ENCODE peak calls at places on chromosomes 11 and 22, in eight cellular contexts. W is uterus, V is brain microvascular endothelial cell, H is stomach, A is PC-9, G is GM23338, I is IMR-90, Q is A549. B is an unnamed sample.

GRCh38 chr11:34356918-34357645 is 728 bp downstream of the ABTB2 start:
- DNase-seq in W (peak), V (peak), H (peak), A (peak), G (peak), I (peak), Q (no peak), B (peak)

GRCh38 chr11:104897891-104898684 is at the start of gene CASP12:
- DNase-seq in W (peak), V (peak), H (no peak), A (no peak), G (no peak), I (peak), Q (no peak), B (no peak)

GRCh38 chr22:45402466-45402865 is 10.9 kb downstream of the SMC1B start:
- DNase-seq in W (no peak), V (no peak), H (no peak), A (no peak), G (no peak), I (no peak), Q (no peak), B (no peak)

GRCh38 chr22:35430897-35431322 is 31.0 kb downstream of the MCM5 start:
- DNase-seq in W (peak), V (peak), H (peak), A (peak), G (peak), I (peak), Q (peak), B (peak)

GRCh38 chr11:118618115-118618990 is 10.9 kb downstream of the PHLDB1 start:
- DNase-seq in W (peak), V (peak), H (peak), A (no peak), G (no peak), I (peak), Q (no peak), B (no peak)

GRCh38 chr11:10042699-10043098 is 251.3 kb downstream of the SBF2 start:
- DNase-seq in W (no peak), V (no peak), H (no peak), A (no peak), G (no peak), I (no peak), Q (no peak), B (no peak)

GRCh38 chr11:67640021-67640757 is 626 bp upstream of the TBX10 start:
- DNase-seq in W (no peak), V (peak), H (peak), A (peak), G (peak), I (peak), Q (peak), B (no peak)

GRCh38 chr11:68893282-68893681 is 10.3 kb downstream of the MRPL21 start:
- DNase-seq in W (no peak), V (no peak), H (no peak), A (no peak), G (no peak), I (no peak), Q (no peak), B (no peak)

GRCh38 chr11:43989162-43989961 is 46.9 kb downstream of the C11orf96 start:
- DNase-seq in W (peak), V (no peak), H (no peak), A (no peak), G (peak), I (no peak), Q (no peak), B (peak)

GRCh38 chr11:68212421-68213134 is 518 bp downstream of the KMT5B start:
- DNase-seq in W (peak), V (peak), H (peak), A (peak), G (peak), I (peak), Q (peak), B (peak)

GRCh38 chr22:42317691-42318547 is 47.5 kb upstream of the TCF20 start:
- DNase-seq in W (peak), V (no peak), H (peak), A (no peak), G (peak), I (no peak), Q (no peak), B (no peak)

GRCh38 chr11:120545813-120546212 is 34.3 kb downstream of the GRIK4 start:
- DNase-seq in W (no peak), V (no peak), H (no peak), A (no peak), G (no peak), I (no peak), Q (no peak), B (no peak)

GRCh38 chr11:114073506-114074381 is 14.2 kb downstream of the ZBTB16 start:
- DNase-seq in W (no peak), V (no peak), H (no peak), A (no peak), G (no peak), I (no peak), Q (no peak), B (no peak)

GRCh38 chr22:41171996-41172395 is 33.1 kb upstream of the L3MBTL2 start:
- DNase-seq in W (no peak), V (no peak), H (no peak), A (no peak), G (no peak), I (no peak), Q (no peak), B (no peak)

GRCh38 chr11:117627259-117627658 is 169.8 kb downstream of the DSCAML1 start:
- DNase-seq in W (no peak), V (no peak), H (no peak), A (no peak), G (no peak), I (no peak), Q (no peak), B (no peak)

GRCh38 chr11:73177380-73178091 is 35.4 kb upstream of the FCHSD2 start:
- DNase-seq in W (peak), V (no peak), H (peak), A (no peak), G (no peak), I (no peak), Q (no peak), B (peak)

GRCh38 chr11:94058630-94059029 is 37.5 kb downstream of the HEPHL1 start:
- DNase-seq in W (no peak), V (no peak), H (no peak), A (no peak), G (no peak), I (no peak), Q (no peak), B (no peak)

GRCh38 chr11:12224537-12224893 is 114.1 kb downstream of the MICAL2 start:
- DNase-seq in W (peak), V (peak), H (peak), A (peak), G (no peak), I (peak), Q (no peak), B (peak)

GRCh38 chr11:115643491-115643995 is 139.3 kb upstream of the CADM1 start:
- DNase-seq in W (no peak), V (no peak), H (no peak), A (no peak), G (no peak), I (no peak), Q (no peak), B (no peak)

GRCh38 chr22:32940736-32941135 is 117.4 kb downstream of the SYN3 start:
- DNase-seq in W (no peak), V (no peak), H (no peak), A (no peak), G (no peak), I (no peak), Q (no peak), B (no peak)

GRCh38 chr22:48653306-48653705 is 1174.4 kb downstream of the BRD1 start:
- DNase-seq in W (no peak), V (no peak), H (no peak), A (no peak), G (no peak), I (no peak), Q (no peak), B (no peak)

GRCh38 chr22:42820075-42820763 is 36.9 kb downstream of the ARFGAP3 start:
- DNase-seq in W (no peak), V (peak), H (no peak), A (peak), G (peak), I (peak), Q (no peak), B (no peak)

GRCh38 chr11:2590131-2590950 is 109.5 kb downstream of the KCNQ1OT1 start:
- DNase-seq in W (no peak), V (no peak), H (no peak), A (no peak), G (no peak), I (no peak), Q (no peak), B (peak)

GRCh38 chr11:78290293-78291176 is 101.8 kb downstream of the USP35 start:
- DNase-seq in W (no peak), V (peak), H (peak), A (no peak), G (no peak), I (peak), Q (no peak), B (no peak)

GRCh38 chr11:125489166-125489565 is 6.9 kb downstream of the FEZ1 start:
- DNase-seq in W (no peak), V (no peak), H (no peak), A (no peak), G (no peak), I (no peak), Q (no peak), B (no peak)

GRCh38 chr11:104663190-104664140 is 234.8 kb downstream of the CASP12 start:
- DNase-seq in W (no peak), V (no peak), H (no peak), A (no peak), G (no peak), I (peak), Q (no peak), B (no peak)

GRCh38 chr11:15657264-15657663 is 542.5 kb downstream of the INSC start:
- DNase-seq in W (no peak), V (no peak), H (no peak), A (no peak), G (no peak), I (no peak), Q (no peak), B (no peak)

GRCh38 chr11:26333906-26334305 is 2.0 kb downstream of the ANO3 start:
- DNase-seq in W (no peak), V (peak), H (no peak), A (no peak), G (no peak), I (no peak), Q (no peak), B (no peak)

GRCh38 chr11:111526501-111526900 is 11.9 kb downstream of the HOATZ start:
- DNase-seq in W (no peak), V (peak), H (no peak), A (peak), G (no peak), I (peak), Q (peak), B (no peak)

GRCh38 chr11:117816151-117816741 is 8.3 kb downstream of the FXYD2 start:
- DNase-seq in W (no peak), V (peak), H (no peak), A (peak), G (peak), I (peak), Q (no peak), B (no peak)

GRCh38 chr11:132588366-132588765 is 943.9 kb downstream of the OPCML start:
- DNase-seq in W (no peak), V (no peak), H (no peak), A (no peak), G (no peak), I (peak), Q (no peak), B (no peak)

GRCh38 chr11:134267966-134268365 is 8.2 kb upstream of the GLB1L3 start:
- DNase-seq in W (no peak), V (no peak), H (no peak), A (no peak), G (no peak), I (no peak), Q (no peak), B (no peak)

GRCh38 chr11:62399868-62400245 is 19.0 kb upstream of the SCGB1A1 start:
- DNase-seq in W (peak), V (no peak), H (no peak), A (no peak), G (no peak), I (no peak), Q (no peak), B (no peak)

GRCh38 chr11:46120711-46121327 is 435 bp downstream of the PHF21A start:
- DNase-seq in W (peak), V (peak), H (peak), A (peak), G (peak), I (peak), Q (peak), B (no peak)

GRCh38 chr11:123061403-123062157 is at the start of gene HSPA8:
- DNase-seq in W (peak), V (peak), H (peak), A (peak), G (peak), I (peak), Q (no peak), B (peak)

GRCh38 chr11:13368041-13368446 is 90.5 kb downstream of the BMAL1 start:
- DNase-seq in W (no peak), V (peak), H (no peak), A (no peak), G (no peak), I (peak), Q (no peak), B (no peak)

GRCh38 chr11:34501962-34502361 is 11.6 kb downstream of the ELF5 start:
- DNase-seq in W (no peak), V (no peak), H (peak), A (peak), G (no peak), I (no peak), Q (no peak), B (no peak)

GRCh38 chr22:20904008-20904979 is 12.9 kb upstream of the CRKL start:
- DNase-seq in W (peak), V (peak), H (no peak), A (peak), G (no peak), I (peak), Q (peak), B (no peak)

GRCh38 chr11:134374171-134374570 is 37.9 kb downstream of the B3GAT1 start:
- DNase-seq in W (no peak), V (no peak), H (no peak), A (no peak), G (no peak), I (no peak), Q (no peak), B (no peak)

GRCh38 chr11:113282898-113283297 is 31.5 kb upstream of the TTC12 start:
- DNase-seq in W (no peak), V (no peak), H (no peak), A (no peak), G (no peak), I (no peak), Q (no peak), B (no peak)

GRCh38 chr22:50505776-50506610 is 1.5 kb downstream of the LMF2 start:
- DNase-seq in W (no peak), V (no peak), H (no peak), A (no peak), G (no peak), I (no peak), Q (no peak), B (peak)
- H3K27ac ChIP-seq in W (peak), V (no peak), H (no peak), A (no peak), G (no peak), I (no peak), Q (peak), B (no peak)

GRCh38 chr11:36540998-36541397 is 26.8 kb upstream of the RAG1 start:
- DNase-seq in W (no peak), V (peak), H (peak), A (peak), G (peak), I (peak), Q (no peak), B (no peak)
- TF ChIP-seq CTCF in W (peak), V (peak), H (peak), A (peak), G (peak), I (peak), Q (peak), B (no peak)

GRCh38 chr11:57321388-57321995 is 3.3 kb downstream of the TNKS1BP1 start:
- DNase-seq in W (no peak), V (no peak), H (peak), A (peak), G (no peak), I (no peak), Q (peak), B (no peak)
- H3K4me3 ChIP-seq in W (peak), V (peak), H (peak), A (peak), G (no peak), I (peak), Q (peak), B (peak)

GRCh38 chr11:66324626-66325025 is 7.8 kb upstream of the CD248 start:
- DNase-seq in W (no peak), V (no peak), H (no peak), A (no peak), G (no peak), I (no peak), Q (no peak), B (no peak)
- H3K27ac ChIP-seq in W (no peak), V (peak), H (no peak), A (no peak), G (no peak), I (peak), Q (peak), B (peak)

DNA sequence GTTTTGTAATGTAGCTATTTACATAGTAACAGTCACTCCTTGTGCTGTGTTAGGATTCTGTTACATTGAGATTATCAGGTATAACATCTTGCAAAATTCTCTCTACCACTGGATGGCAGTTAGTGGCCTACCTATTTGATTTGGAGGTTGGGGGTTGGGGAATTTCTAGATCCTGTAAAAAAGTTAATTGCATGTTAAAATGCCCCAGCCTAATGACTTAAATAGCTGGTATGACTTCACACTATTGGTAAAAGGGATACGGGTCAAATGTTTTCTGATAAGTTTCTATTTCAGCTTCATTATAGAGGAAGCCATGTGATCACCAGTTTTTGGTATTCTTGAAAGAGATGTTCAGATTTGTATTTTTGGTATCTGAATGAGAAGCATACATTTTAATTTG is 2.8 kb downstream of the GRK3 start:
- DNase-seq in W (no peak), V (no peak), H (no peak), A (no peak), G (no peak), I (no peak), Q (no peak), B (no peak)
- TF ChIP-seq CTCF in W (no peak), V (no peak), H (no peak), A (no peak), G (peak), I (no peak), Q (no peak), B (no peak)

GRCh38 chr11:59208956-59209355 is 3.8 kb downstream of the MPEG1 start:
- DNase-seq in W (no peak), V (peak), H (no peak), A (no peak), G (no peak), I (peak), Q (no peak), B (no peak)
- H3K4me3 ChIP-seq in W (no peak), V (no peak), H (no peak), A (no peak), G (no peak), I (no peak), Q (no peak), B (no peak)

GRCh38 chr11:85737738-85738137 is 51.7 kb upstream of the CCDC89 start:
- DNase-seq in W (no peak), V (no peak), H (no peak), A (peak), G (no peak), I (no peak), Q (no peak), B (no peak)

GRCh38 chr11:85740464-85741400 is 54.7 kb upstream of the CCDC89 start:
- DNase-seq in W (no peak), V (no peak), H (no peak), A (no peak), G (no peak), I (no peak), Q (no peak), B (no peak)

GRCh38 chr11:85732968-85733367 is 47.0 kb upstream of the CCDC89 start:
- DNase-seq in W (no peak), V (no peak), H (no peak), A (no peak), G (no peak), I (no peak), Q (no peak), B (no peak)

GRCh38 chr11:85736121-85736520 is 50.1 kb upstream of the CCDC89 start:
- DNase-seq in W (no peak), V (no peak), H (no peak), A (no peak), G (no peak), I (no peak), Q (no peak), B (no peak)
- H3K27ac ChIP-seq in W (peak), V (no peak), H (peak), A (no peak), G (no peak), I (peak), Q (no peak), B (peak)

GRCh38 chr11:64800633-64801464 is 2.2 kb downstream of the MAP4K2 start:
- DNase-seq in W (no peak), V (no peak), H (no peak), A (no peak), G (no peak), I (no peak), Q (no peak), B (no peak)

GRCh38 chr11:64801591-64802369 is 1.2 kb downstream of the MAP4K2 start:
- DNase-seq in W (no peak), V (no peak), H (no peak), A (no peak), G (no peak), I (no peak), Q (no peak), B (no peak)

GRCh38 chr11:64799925-64800632 is 2.9 kb downstream of the MAP4K2 start:
- DNase-seq in W (no peak), V (no peak), H (no peak), A (no peak), G (no peak), I (no peak), Q (no peak), B (no peak)

GRCh38 chr11:64796757-64797541 is 6.1 kb downstream of the MAP4K2 start:
- DNase-seq in W (no peak), V (no peak), H (no peak), A (no peak), G (no peak), I (no peak), Q (no peak), B (no peak)

DNA sequence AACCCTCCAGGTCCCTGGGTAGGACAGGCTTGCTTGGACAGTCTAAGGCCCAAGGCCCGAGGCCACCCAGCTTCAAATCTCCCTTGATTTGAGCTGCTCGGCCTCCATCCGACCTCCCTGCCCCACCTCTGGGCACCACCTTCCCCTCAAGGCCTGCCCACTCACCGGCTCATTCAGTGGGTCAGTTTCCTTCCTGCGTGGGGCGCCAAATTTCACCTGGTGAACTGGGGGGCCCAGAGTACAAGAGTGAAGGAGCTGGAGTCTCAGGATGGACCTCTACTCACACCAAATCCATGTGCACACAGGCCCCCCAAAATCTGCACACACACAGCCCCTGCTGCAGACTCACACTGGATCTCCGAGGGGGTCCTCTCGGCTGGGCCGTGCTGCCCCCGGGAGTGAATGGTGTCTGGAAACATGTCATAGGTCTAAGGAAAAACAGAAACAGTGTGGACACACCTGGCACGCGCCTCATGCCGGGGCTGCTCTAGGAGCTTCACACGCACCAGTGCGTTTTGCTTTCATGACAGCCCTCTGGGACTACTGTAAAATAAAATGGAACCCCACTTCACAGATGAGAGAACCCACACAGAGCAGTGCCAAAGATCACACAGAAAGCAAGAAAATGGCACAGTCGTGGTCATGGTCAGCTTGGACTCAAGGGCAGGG is 3.6 kb downstream of the MAP4K2 start:
- DNase-seq in W (no peak), V (no peak), H (no peak), A (no peak), G (no peak), I (no peak), Q (no peak), B (no peak)
- TF ChIP-seq CTCF in W (no peak), V (no peak), H (no peak), A (no peak), G (peak), I (no peak), Q (no peak), B (no peak)

B was measured in coronary artery.